ENCODE peak calls at places on chromosomes 12 and 14, in nine cellular contexts. P, A, G, X, F, D, U, Y and Q are unnamed samples.

GRCh38 chr14:70909788-70910614 is 2.7 kb downstream of the PCNX1 start:
- DNase-seq in P (no peak), A (no peak), G (no peak), X (no peak), F (no peak), D (no peak), U (no peak), Y (no peak), Q (no peak)

GRCh38 chr14:42779024-42779423 is 1172.3 kb downstream of the LRFN5 start:
- DNase-seq in P (no peak), A (no peak), G (no peak), X (peak; percentile 11), F (no peak), D (no peak), U (no peak), Y (no peak), Q (no peak)

GRCh38 chr14:21476526-21476924 is 234 bp downstream of the RAB2B start:
- DNase-seq in P (peak; percentile 83), A (no peak), G (peak; percentile 55), X (no peak), F (peak; percentile 88), D (peak; percentile 92), U (no peak), Y (peak; percentile 91), Q (no peak)

GRCh38 chr14:95935228-95935822 is 58.7 kb downstream of the TUNAR start:
- DNase-seq in P (no peak), A (peak; percentile 2), G (no peak), X (no peak), F (no peak), D (no peak), U (no peak), Y (no peak), Q (peak; percentile 0)

GRCh38 chr14:36055681-36056225 is 120.8 kb downstream of the PTCSC3 start:
- DNase-seq in P (no peak), A (no peak), G (no peak), X (no peak), F (no peak), D (no peak), U (no peak), Y (no peak), Q (no peak)

GRCh38 chr14:54440037-54440436 is 1.1 kb downstream of the CNIH1 start:
- DNase-seq in P (no peak), A (no peak), G (no peak), X (no peak), F (no peak), D (no peak), U (no peak), Y (no peak), Q (no peak)

GRCh38 chr12:46919666-46920065 is 93.9 kb upstream of the SLC38A4 start:
- DNase-seq in P (no peak), A (no peak), G (no peak), X (no peak), F (no peak), D (no peak), U (no peak), Y (no peak), Q (no peak)

GRCh38 chr14:91466192-91466591 is 43.9 kb downstream of the PPP4R3A start:
- DNase-seq in P (no peak), A (no peak), G (no peak), X (no peak), F (no peak), D (no peak), U (no peak), Y (no peak), Q (no peak)

GRCh38 chr12:116043673-116044072 is 233.8 kb downstream of the MED13L start:
- DNase-seq in P (peak; percentile 14), A (no peak), G (no peak), X (no peak), F (no peak), D (no peak), U (no peak), Y (no peak), Q (no peak)

GRCh38 chr12:116045158-116045557 is 232.3 kb downstream of the MED13L start:
- DNase-seq in P (no peak), A (no peak), G (no peak), X (no peak), F (no peak), D (no peak), U (no peak), Y (no peak), Q (no peak)

GRCh38 chr12:116046039-116046438 is 231.5 kb downstream of the MED13L start:
- DNase-seq in P (no peak), A (no peak), G (no peak), X (no peak), F (no peak), D (no peak), U (no peak), Y (no peak), Q (no peak)

GRCh38 chr12:116040412-116040811 is 237.1 kb downstream of the MED13L start:
- DNase-seq in P (no peak), A (no peak), G (no peak), X (no peak), F (no peak), D (no peak), U (no peak), Y (no peak), Q (no peak)

GRCh38 chr12:116044181-116044580 is 233.3 kb downstream of the MED13L start:
- DNase-seq in P (no peak), A (no peak), G (no peak), X (no peak), F (no peak), D (no peak), U (no peak), Y (no peak), Q (no peak)
- H3K4me3 ChIP-seq in P (no peak overlapping the region), A (no peak overlapping the region), G (no peak overlapping the region), X (no peak overlapping the region), F (no peak overlapping the region), D (no peak overlapping the region), U (no peak overlapping the region), Y (no peak overlapping the region), Q (no peak overlapping the region)

GRCh38 chr14:74685054-74685453 is 27.8 kb downstream of the AREL1 start:
- DNase-seq in P (no peak), A (peak; percentile 68), G (no peak), X (no peak), F (no peak), D (no peak), U (no peak), Y (no peak), Q (no peak)

GRCh38 chr14:74686324-74686723 is 26.6 kb downstream of the AREL1 start:
- DNase-seq in P (no peak), A (no peak), G (no peak), X (no peak), F (no peak), D (no peak), U (no peak), Y (no peak), Q (no peak)

GRCh38 chr14:74682169-74682952 is 30.5 kb downstream of the AREL1 start:
- DNase-seq in P (no peak), A (no peak), G (no peak), X (no peak), F (no peak), D (no peak), U (no peak), Y (no peak), Q (no peak)

GRCh38 chr14:74683406-74683805 is 29.5 kb downstream of the AREL1 start:
- DNase-seq in P (no peak), A (peak; percentile 18), G (no peak), X (no peak), F (no peak), D (no peak), U (no peak), Y (no peak), Q (no peak)

DNA sequence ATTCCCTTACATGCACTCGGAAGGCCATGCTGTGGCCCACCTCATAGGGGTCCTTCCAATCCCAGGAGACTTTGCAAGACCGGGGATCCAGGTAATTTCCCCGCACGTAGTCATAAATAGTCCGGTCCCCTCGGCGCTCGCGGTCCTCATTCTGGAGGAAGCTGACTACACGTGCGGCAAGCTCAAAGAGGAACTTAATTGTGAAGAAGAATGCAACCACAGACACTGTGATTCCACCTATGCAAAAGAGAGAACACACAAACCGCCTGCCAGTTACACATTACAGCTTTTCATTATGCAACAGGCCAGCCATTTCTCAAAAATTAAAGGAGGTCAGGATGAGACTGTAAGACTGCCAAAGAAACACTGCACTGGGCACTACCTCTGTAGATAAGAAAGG is 28.4 kb downstream of the AREL1 start:
- DNase-seq in P (no peak), A (peak; percentile 85), G (no peak), X (no peak), F (no peak), D (no peak), U (no peak), Y (no peak), Q (no peak)
- H3K27ac ChIP-seq in P (no peak overlapping the region), A (peak overlapping the region; percentile 81), G (no peak overlapping the region), X (no peak overlapping the region), F (no peak overlapping the region), D (no peak overlapping the region), U (no peak overlapping the region), Y (no peak overlapping the region), Q (no peak overlapping the region)

GRCh38 chr12:565589-566105 is 97.6 kb downstream of the NINJ2 start:
- DNase-seq in P (no peak), A (no peak), G (no peak), X (no peak), F (no peak), D (no peak), U (no peak), Y (no peak), Q (no peak)
- H3K4me3 ChIP-seq in P (no peak overlapping the region), A (no peak overlapping the region), G (no peak overlapping the region), X (no peak overlapping the region), F (no peak overlapping the region), D (no peak overlapping the region), U (no peak overlapping the region), Y (no peak overlapping the region), Q (no peak overlapping the region)

GRCh38 chr12:110373962-110374611 is 29.4 kb downstream of the ANAPC7 start:
- DNase-seq in P (no peak), A (no peak), G (no peak), X (no peak), F (no peak), D (no peak), U (no peak), Y (no peak), Q (no peak)

GRCh38 chr12:110370732-110371141 is 32.8 kb downstream of the ANAPC7 start:
- DNase-seq in P (no peak), A (no peak), G (no peak), X (no peak), F (no peak), D (no peak), U (no peak), Y (peak; percentile 49), Q (no peak)

GRCh38 chr12:110371408-110372055 is 32.0 kb downstream of the ANAPC7 start:
- DNase-seq in P (no peak), A (peak; percentile 29), G (no peak), X (no peak), F (no peak), D (peak; percentile 38), U (no peak), Y (peak; percentile 33), Q (no peak)

GRCh38 chr12:110372056-110372425 is 31.5 kb downstream of the ANAPC7 start:
- DNase-seq in P (no peak), A (no peak), G (no peak), X (no peak), F (no peak), D (no peak), U (no peak), Y (no peak), Q (no peak)

DNA sequence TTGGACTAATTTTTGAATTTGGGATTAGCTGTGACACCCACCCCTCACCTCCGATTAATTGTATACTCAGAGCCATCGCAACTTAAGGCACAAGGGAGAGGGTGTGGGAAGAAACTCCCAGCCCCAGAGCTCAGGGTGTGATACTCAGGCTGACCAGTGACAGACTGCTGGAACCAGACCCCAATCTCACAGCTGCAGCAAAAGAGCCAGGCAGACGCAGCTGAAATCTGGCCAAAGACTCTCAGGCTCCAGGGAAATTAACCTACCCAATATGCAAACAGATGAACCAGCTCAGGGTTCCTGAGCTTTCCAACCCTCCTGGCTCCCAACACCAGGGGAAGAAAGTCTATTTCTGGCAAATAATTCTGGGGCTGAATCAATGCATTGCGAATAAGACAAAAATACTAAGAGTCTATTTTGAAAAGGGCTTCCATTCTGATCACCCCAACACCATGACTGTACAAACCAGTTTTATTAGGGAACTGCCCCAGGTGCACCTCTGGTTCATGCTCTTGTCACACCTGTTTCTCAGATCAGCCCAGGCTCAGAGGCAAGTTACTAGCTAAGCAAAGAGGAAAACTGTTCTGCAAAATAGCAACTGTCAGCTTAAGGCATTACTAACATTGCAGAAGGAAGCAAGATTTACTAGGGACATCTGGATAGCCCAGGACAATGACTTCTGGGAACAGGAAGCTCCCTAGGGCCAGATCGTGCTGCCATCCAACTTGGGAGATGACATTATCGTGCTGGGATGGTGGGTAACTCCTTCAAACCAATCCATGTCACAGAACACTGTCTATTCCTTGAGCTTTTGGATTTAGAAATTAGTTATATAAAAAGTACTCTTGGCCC is 30.3 kb downstream of the ANAPC7 start:
- DNase-seq in P (no peak), A (no peak), G (no peak), X (no peak), F (peak; percentile 19), D (no peak), U (no peak), Y (peak; percentile 35), Q (no peak)
- H3K27ac ChIP-seq in P (no peak overlapping the region), A (no peak overlapping the region), G (peak overlapping the region; percentile 85), X (no peak overlapping the region), F (peak overlapping the region; percentile 74), D (no peak overlapping the region), U (no peak overlapping the region), Y (peak overlapping the region; percentile 73), Q (no peak overlapping the region)